ENCODE peak calls at places on chromosomes 1 and 21, in four cellular contexts. W is stimulated activated CD4-positive, alpha-beta T cell treated with anti-CD3 and anti-CD28 coated beads, TNF-alpha, amount 100 ng/mL, for 24 hours; P is A172; R is HT-29. U is an unnamed sample.

GRCh38 chr1:2258122-2258812 is 30.1 kb downstream of the SKI start:
- DNase-seq in R (no peak), W (no peak), P (no peak), U (no peak)

GRCh38 chr1:3891329-3891867 is 8.7 kb downstream of the C1orf174 start:
- DNase-seq in R (no peak), P (no peak), W (no peak), U (no peak)

GRCh38 chr1:38891753-38892152 is 10.4 kb upstream of the GJA9 start:
- DNase-seq in R (peak), P (no peak), W (no peak), U (no peak)

GRCh38 chr1:1440941-1441888 is 5.7 kb downstream of the VWA1 start:
- DNase-seq in W (peak), R (peak), P (no peak), U (no peak)

GRCh38 chr1:198135366-198135765 is 21.4 kb upstream of the NEK7 start:
- DNase-seq in R (no peak), W (no peak), P (no peak), U (no peak)

GRCh38 chr1:112862753-112863426 is 93.1 kb downstream of the SLC16A1 start:
- DNase-seq in R (no peak), W (no peak), P (no peak), U (no peak)

GRCh38 chr1:181135815-181136737 is 47.6 kb downstream of the IER5 start:
- DNase-seq in P (peak), R (no peak), W (no peak), U (peak)

GRCh38 chr1:118158918-118159317 is 26.1 kb downstream of the SPAG17 start:
- DNase-seq in P (peak), W (no peak), R (no peak), U (peak)

GRCh38 chr1:236181059-236181458 is 38.7 kb downstream of the GPR137B start:
- DNase-seq in P (peak), W (no peak), R (no peak), U (no peak)

GRCh38 chr1:84406209-84406917 is 8.1 kb downstream of the DNASE2B start:
- DNase-seq in P (peak), R (peak), W (no peak), U (peak)

GRCh38 chr21:22174746-22175145 is 1176.5 kb downstream of the NCAM2 start:
- DNase-seq in R (no peak), W (no peak), P (no peak), U (peak)

GRCh38 chr1:169941982-169942830 is 48.5 kb upstream of the SCYL3 start:
- DNase-seq in R (peak), W (no peak), P (peak), U (peak)

GRCh38 chr1:202084791-202085681 is 37.7 kb upstream of the GPR37L1 start:
- DNase-seq in R (peak), W (no peak), P (peak), U (no peak)

GRCh38 chr1:110639724-110640386 is 33.7 kb upstream of the KCNA2 start:
- DNase-seq in W (no peak), P (peak), R (no peak), U (peak)

GRCh38 chr1:34175737-34176136 is 970 bp upstream of the C1orf94 start:
- DNase-seq in P (no peak), W (no peak), R (no peak), U (no peak)

GRCh38 chr1:99766378-99766800 is at the start of gene FRRS1:
- DNase-seq in W (no peak), P (peak), R (peak), U (peak)

GRCh38 chr1:109534307-109534858 is 5.3 kb upstream of the GPR61 start:
- DNase-seq in R (no peak), W (no peak), P (no peak), U (no peak)

GRCh38 chr1:111204211-111204883 is 3.9 kb upstream of the DENND2D start:
- DNase-seq in R (peak), P (no peak), W (no peak), U (no peak)

GRCh38 chr1:116921937-116922336 is 12.2 kb downstream of the PTGFRN start:
- DNase-seq in P (no peak), W (no peak), R (no peak), U (no peak)

GRCh38 chr1:32969556-32969955 is 4.9 kb upstream of the RNF19B start:
- DNase-seq in R (no peak), W (no peak), P (no peak), U (peak)

GRCh38 chr1:51343624-51344023 is 13.3 kb upstream of the TTC39A start:
- DNase-seq in P (no peak), W (no peak), R (no peak), U (no peak)

GRCh38 chr21:17446737-17447136 is 66.1 kb upstream of the CXADR start:
- DNase-seq in P (no peak), W (no peak), R (peak), U (no peak)

GRCh38 chr1:115098979-115099692 is 9.8 kb upstream of the TSPAN2 start:
- DNase-seq in W (peak), R (peak), P (peak), U (peak)

GRCh38 chr1:1542766-1543705 is 2.6 kb upstream of the TMEM240 start:
- DNase-seq in W (no peak), P (no peak), R (no peak), U (no peak)

GRCh38 chr21:45949928-45950739 is 31.4 kb upstream of the COL6A1 start:
- DNase-seq in W (no peak), P (no peak), R (no peak), U (no peak)

GRCh38 chr1:61851849-61852692 is 109.8 kb downstream of the PATJ start:
- DNase-seq in W (no peak), P (peak), R (peak), U (peak)

GRCh38 chr1:205351984-205352713 is 4.6 kb downstream of the KLHDC8A start:
- DNase-seq in P (peak), R (peak), W (no peak), U (no peak)

GRCh38 chr1:1001631-1002300 is 1.9 kb upstream of the HES4 start:
- DNase-seq in W (peak), P (no peak), R (peak), U (peak)

GRCh38 chr1:170657275-170657853 is 6.6 kb upstream of the PRRX1 start:
- DNase-seq in W (no peak), P (no peak), R (no peak), U (peak)

GRCh38 chr1:76279387-76279748 is 204.8 kb downstream of the ST6GALNAC3 start:
- DNase-seq in P (no peak), R (no peak), W (no peak), U (no peak)

GRCh38 chr1:40386311-40386778 is 12.8 kb downstream of the SMAP2 start:
- DNase-seq in R (no peak), W (no peak), P (no peak), U (no peak)

GRCh38 chr1:161930064-161930463 is 93.6 kb downstream of the OLFML2B start:
- DNase-seq in R (no peak), W (no peak), P (no peak), U (no peak)

GRCh38 chr21:46322351-46323226 is 1.1 kb downstream of the C21orf58 start:
- DNase-seq in R (no peak), P (no peak), W (no peak), U (peak)

GRCh38 chr1:160834945-160835565 is 27.6 kb downstream of the CD244 start:
- DNase-seq in R (peak), P (peak), W (no peak), U (peak)

U was measured in RPMI7951.